ENCODE peak calls at places on chromosome 1, in eight cellular contexts. R is uterus; P is CD4-positive, alpha-beta T cell; H is IMR-90; L is activated B cell treated with CpG ODN at 0.5 μM for 24 hours; O is GM06990; E is ovary; A is fibroblast of villous mesenchyme. X is an unnamed sample.

GRCh38 chr1:32828341-32828740 is 10.9 kb downstream of the S100PBP start:
- DNase-seq in P (no peak), E (no peak), O (no peak), H (peak; percentile 28), A (peak; percentile 16), R (no peak), L (no peak), X (no peak)

GRCh38 chr1:87325982-87326738 is 2.5 kb upstream of the LMO4 start:
- DNase-seq in H (peak; percentile 49), E (no peak), R (peak; percentile 53), P (no peak), A (peak; percentile 51), L (no peak), O (no peak), X (peak; percentile 66)

GRCh38 chr1:67332653-67333529 is 25.2 kb downstream of the IL12RB2 start:
- DNase-seq in R (no peak), H (no peak), A (no peak), O (peak; percentile 74), E (no peak), P (no peak), L (no peak), X (peak; percentile 90)

GRCh38 chr1:62849031-62849430 is 65.1 kb downstream of the ATG4C start:
- DNase-seq in R (no peak), P (no peak), O (no peak), H (no peak), L (no peak), E (no peak), A (no peak), X (no peak)

GRCh38 chr1:29361686-29362085 is 125.4 kb downstream of the PTPRU start:
- DNase-seq in E (no peak), R (no peak), P (no peak), O (no peak), H (no peak), L (no peak), A (no peak), X (no peak)

GRCh38 chr1:47991187-47991586 is 6.0 kb downstream of the TRABD2B start:
- DNase-seq in O (no peak), L (no peak), P (no peak), E (no peak), R (no peak), H (no peak), A (peak; percentile 26), X (no peak)

GRCh38 chr1:7679873-7680790 is 91.0 kb upstream of the VAMP3 start:
- DNase-seq in R (no peak), E (peak; percentile 71), H (peak; percentile 13), A (peak; percentile 13), P (peak; percentile 47), O (no peak), L (peak; percentile 38), X (peak; percentile 23)

GRCh38 chr1:91751281-91751680 is 134.7 kb downstream of the TGFBR3 start:
- DNase-seq in R (peak; percentile 68), O (no peak), H (peak; percentile 51), E (no peak), A (no peak), L (no peak), P (no peak), X (no peak)

GRCh38 chr1:155012052-155012546 is 9.5 kb downstream of the ZBTB7B start:
- DNase-seq in R (peak; percentile 72), O (no peak), E (peak; percentile 82), H (no peak), L (no peak), P (no peak), A (peak; percentile 86), X (no peak)

GRCh38 chr1:92201973-92202372 is 15.7 kb upstream of the C1orf146 start:
- DNase-seq in P (no peak), H (no peak), R (no peak), A (no peak), L (no peak), E (no peak), O (no peak), X (no peak)

GRCh38 chr1:170881268-170882265 is 53.8 kb upstream of the MROH9 start:
- DNase-seq in L (no peak), E (no peak), A (peak; percentile 66), P (no peak), H (peak; percentile 42), R (peak; percentile 13), O (no peak), X (peak; percentile 64)

GRCh38 chr1:26923711-26924110 is 2.2 kb downstream of the NUDC start:
- DNase-seq in A (no peak), L (no peak), E (no peak), O (no peak), H (peak; percentile 52), P (no peak), R (no peak), X (no peak)

DNA sequence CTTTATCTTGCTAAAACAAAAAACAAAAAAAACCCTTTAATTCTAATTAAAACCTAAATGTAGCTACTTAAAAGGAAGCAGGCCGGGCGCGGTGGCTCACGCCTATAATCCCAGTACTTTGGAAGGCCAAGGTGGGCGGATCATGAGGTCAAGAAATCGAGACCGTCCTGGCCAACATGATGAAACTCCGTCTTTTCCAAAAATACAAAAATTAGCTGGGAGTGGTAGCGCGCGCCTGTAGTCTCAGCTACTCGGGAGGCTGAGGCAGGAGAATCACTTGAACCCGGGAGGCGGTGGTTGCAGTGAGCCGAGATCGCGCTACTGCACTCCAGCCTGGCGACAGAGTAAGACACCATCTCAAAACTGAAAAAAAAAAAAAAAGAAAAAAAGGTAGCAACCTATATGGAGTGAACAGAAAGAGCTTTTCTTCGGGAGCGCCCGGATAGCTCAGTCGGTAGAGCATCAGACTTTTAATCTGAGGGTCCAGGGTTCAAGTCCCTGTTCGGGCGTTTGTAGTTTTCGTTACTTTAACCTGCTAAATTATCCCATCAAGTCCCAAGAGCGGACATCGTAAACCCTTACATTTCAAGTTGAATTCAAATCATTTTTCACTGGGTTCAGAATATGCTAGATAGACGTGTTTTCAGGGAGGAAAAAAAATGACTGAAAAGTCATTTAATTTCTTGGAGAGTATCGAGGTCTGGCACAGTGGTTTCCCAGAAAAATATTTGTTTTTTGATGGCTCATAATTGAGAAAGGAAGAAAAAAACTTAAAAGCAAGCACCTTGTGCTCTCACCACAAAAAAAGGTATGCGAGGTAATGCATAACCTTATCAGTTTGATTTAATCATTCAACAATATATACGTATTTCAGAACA is 9.9 kb upstream of the MDM4 start:
- DNase-seq in O (peak; percentile 67), L (peak; percentile 37), A (peak; percentile 96), H (peak; percentile 95), P (peak; percentile 47), E (peak; percentile 69), R (peak; percentile 74), X (peak; percentile 93)
- TF ChIP-seq CTCF in O (no peak), L (no peak), A (no peak), H (no peak), P (no peak), E (no peak), R (no peak), X (no peak)

DNA sequence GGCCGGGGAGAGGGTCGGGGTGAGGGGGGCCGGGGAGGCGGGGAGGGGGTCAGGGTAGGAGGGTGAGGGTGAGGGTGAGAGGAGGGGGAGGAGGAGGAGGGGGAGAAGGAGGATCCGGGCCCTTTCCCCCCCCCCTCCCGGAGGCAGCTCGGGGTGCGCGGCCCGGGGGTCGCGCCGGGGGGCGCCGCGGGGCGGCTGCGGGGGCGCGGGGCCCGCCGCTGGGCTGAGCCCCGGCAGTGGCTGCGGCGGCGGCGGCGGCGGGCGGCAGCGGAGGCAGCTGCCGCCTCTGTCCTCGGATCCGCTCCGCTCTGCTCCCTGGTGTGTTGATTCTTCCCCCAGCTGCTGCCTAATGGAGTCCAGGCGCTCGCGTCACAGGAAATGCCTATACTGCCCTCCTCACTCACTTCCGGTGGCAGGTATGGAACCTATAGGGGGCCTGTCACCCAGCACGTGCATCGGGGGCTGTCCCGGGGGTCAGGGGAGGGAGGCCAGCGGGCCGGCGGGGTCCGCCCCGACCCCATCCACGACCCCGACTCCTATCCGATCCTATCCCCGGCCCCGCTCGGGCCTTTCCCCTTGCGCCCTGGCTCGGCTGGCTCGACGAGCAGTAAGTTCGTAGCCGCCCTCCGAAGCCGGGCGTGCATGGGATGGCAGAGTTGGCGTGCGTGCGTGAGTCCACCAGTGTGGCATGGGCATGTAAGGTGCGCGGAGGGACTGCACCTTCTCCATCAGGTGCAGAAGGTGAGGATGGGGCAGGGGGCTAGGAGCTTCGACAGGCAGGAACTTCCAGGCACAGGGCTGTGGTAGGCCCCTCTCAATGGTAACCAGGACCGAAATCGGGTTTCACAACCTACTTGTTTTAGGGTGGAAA is at the start of gene WDR26:
- DNase-seq in L (peak; percentile 74), R (peak; percentile 77), A (peak; percentile 82), E (peak; percentile 80), P (peak; percentile 72), H (peak; percentile 80), O (peak; percentile 80), X (peak; percentile 90)
- TF ChIP-seq CTCF in L (no peak), R (no peak), A (peak; percentile 18), E (no peak), P (no peak), H (peak; percentile 8), O (peak; percentile 15), X (peak; percentile 19)

GRCh38 chr1:241682921-241683320 is 30.8 kb downstream of the WDR64 start:
- DNase-seq in O (no peak), A (no peak), E (no peak), L (no peak), R (no peak), H (no peak), P (no peak), X (no peak)
- TF ChIP-seq CTCF in O (no peak), A (no peak), E (no peak), L (no peak), R (no peak), H (no peak), P (no peak), X (no peak)

GRCh38 chr1:10513199-10513598 is 38.4 kb downstream of the PEX14 start:
- DNase-seq in A (no peak), E (no peak), O (no peak), P (no peak), L (no peak), H (no peak), R (no peak), X (peak; percentile 90)

GRCh38 chr1:10516244-10516643 is 41.5 kb downstream of the PEX14 start:
- DNase-seq in A (no peak), L (no peak), O (no peak), H (no peak), E (no peak), P (no peak), R (no peak), X (peak; percentile 80)

GRCh38 chr1:10515627-10516026 is 40.9 kb downstream of the PEX14 start:
- DNase-seq in E (no peak), L (no peak), A (no peak), R (no peak), O (no peak), H (no peak), P (no peak), X (peak; percentile 71)

GRCh38 chr1:10516925-10517676 is 42.4 kb downstream of the PEX14 start:
- DNase-seq in E (no peak), L (no peak), H (no peak), A (no peak), O (no peak), R (no peak), P (no peak), X (no peak)

DNA sequence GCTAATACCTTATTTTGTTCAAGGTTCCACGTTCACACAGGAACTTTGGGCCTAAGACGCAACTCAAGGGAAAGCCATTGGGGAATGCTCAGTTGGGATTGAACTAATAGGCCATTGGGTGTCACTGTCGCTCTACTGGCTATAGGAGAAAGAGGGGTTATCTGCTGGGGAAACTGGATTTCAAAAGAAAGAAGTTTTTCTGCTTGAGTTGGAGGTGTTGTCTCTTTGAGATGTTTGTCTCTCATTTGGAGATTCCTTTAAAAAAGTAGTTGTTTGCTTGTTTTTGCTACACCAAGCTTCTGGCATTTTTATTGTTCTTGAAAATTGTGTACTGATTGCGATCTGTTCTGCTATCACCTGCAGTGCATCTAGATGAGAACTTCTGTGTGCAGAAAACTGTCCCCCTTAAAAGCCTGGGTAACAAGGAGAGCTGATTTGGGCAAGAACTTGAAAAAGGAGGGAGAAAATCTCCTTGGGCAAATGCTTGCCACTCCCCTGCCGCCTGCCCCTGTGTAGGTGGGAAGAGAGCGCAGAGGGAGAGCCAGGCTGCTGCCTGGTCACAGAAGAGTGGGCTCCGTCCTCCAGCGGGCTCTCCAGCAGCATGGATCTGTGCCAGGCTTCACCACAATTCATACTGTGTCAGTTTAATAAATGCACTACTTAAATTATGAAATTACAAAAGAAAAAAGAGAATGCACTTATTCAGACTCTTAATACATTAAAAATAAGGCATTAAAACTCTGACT is 39.9 kb downstream of the PEX14 start:
- DNase-seq in H (peak; percentile 61), P (no peak), O (no peak), E (no peak), L (no peak), R (no peak), A (peak; percentile 29), X (peak; percentile 56)
- TF ChIP-seq CTCF in H (peak; percentile 67), P (no peak), O (peak; percentile 45), E (no peak), L (no peak), R (peak; percentile 57), A (peak; percentile 55), X (peak; percentile 43)